ENCODE peak calls at places on chromosomes 5 and 9, in six cellular contexts. G, F, C, A, Z and R are unnamed samples.

GRCh38 chr5:78251663-78252284 is 42.7 kb downstream of the AP3B1 start:
- DNase-seq in G (no peak), F (no peak), C (no peak), A (no peak), Z (no peak), R (no peak)

GRCh38 chr9:122206118-122207046 is 22.4 kb downstream of the LHX6 start:
- DNase-seq in G (no peak), F (peak; percentile 55), C (no peak), A (peak; percentile 64), Z (peak; percentile 25), R (no peak)

GRCh38 chr9:94950040-94950732 is 223.7 kb downstream of the AOPEP start:
- DNase-seq in G (no peak), F (no peak), C (no peak), A (no peak), Z (peak; percentile 89), R (no peak)

GRCh38 chr9:22238809-22239684 is 207.6 kb upstream of the DMRTA1 start:
- DNase-seq in G (no peak), F (no peak), C (no peak), A (no peak), Z (no peak), R (no peak)

GRCh38 chr9:89596937-89597555 is 7.8 kb upstream of the GADD45G start:
- DNase-seq in G (no peak), F (no peak), C (no peak), A (no peak), Z (no peak), R (no peak)

GRCh38 chr5:61020415-61020814 is 75.4 kb downstream of the NDUFAF2 start:
- DNase-seq in G (no peak), F (no peak), C (no peak), A (no peak), Z (no peak), R (no peak)

GRCh38 chr9:2817987-2818386 is 25.9 kb downstream of the PUM3 start:
- DNase-seq in G (no peak), F (no peak), C (no peak), A (peak; percentile 86), Z (no peak), R (no peak)

GRCh38 chr5:180628211-180628610 is 21.2 kb downstream of the FLT4 start:
- DNase-seq in G (no peak), F (no peak), C (no peak), A (no peak), Z (no peak), R (no peak)

GRCh38 chr5:61496406-61497307 is 164.6 kb downstream of the ZSWIM6 start:
- DNase-seq in G (no peak), F (no peak), C (no peak), A (no peak), Z (no peak), R (no peak)

GRCh38 chr5:7015586-7016256 is 302.5 kb downstream of the TENT4A start:
- DNase-seq in G (no peak), F (no peak), C (no peak), A (no peak), Z (peak; percentile 7), R (no peak)
- TF ChIP-seq CTCF in G (no peak), F (no peak), C (no peak), A (no peak), Z (peak; percentile 31), R (no peak)

DNA sequence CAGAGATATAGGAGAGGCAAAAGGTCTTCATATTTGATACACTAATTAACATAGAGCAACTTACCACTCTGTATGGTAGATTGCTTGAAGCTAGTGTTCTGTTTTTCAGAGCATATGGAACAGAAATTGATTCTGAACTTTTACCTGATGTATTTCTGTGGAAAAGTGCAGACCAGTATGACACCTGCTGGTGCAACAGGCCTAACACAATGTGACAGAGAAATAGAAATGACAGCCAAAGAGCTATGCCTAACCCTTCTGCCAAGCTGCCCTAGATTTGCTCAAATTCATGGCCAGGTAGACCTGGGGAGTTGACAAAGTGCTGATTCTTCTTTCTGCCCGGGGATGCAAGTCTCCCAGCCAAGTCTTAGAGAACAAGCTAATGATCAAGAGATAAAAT is 65.4 kb upstream of the RNF180 start:
- DNase-seq in G (no peak), F (no peak), C (no peak), A (no peak), Z (no peak), R (no peak)
- TF ChIP-seq CTCF in G (no peak), F (no peak), C (no peak), A (no peak), Z (no peak), R (no peak)

GRCh38 chr9:6938447-6938846 is 180.7 kb downstream of the KDM4C start:
- DNase-seq in G (no peak), F (peak; percentile 93), C (no peak), A (peak; percentile 96), Z (no peak), R (no peak)

GRCh38 chr9:6942406-6942805 is 184.6 kb downstream of the KDM4C start:
- DNase-seq in G (no peak), F (no peak), C (no peak), A (no peak), Z (no peak), R (no peak)

GRCh38 chr9:6941527-6941926 is 183.8 kb downstream of the KDM4C start:
- DNase-seq in G (no peak), F (no peak), C (no peak), A (no peak), Z (no peak), R (no peak)

GRCh38 chr9:6938873-6939272 is 181.1 kb downstream of the KDM4C start:
- DNase-seq in G (no peak), F (peak; percentile 24), C (no peak), A (peak; percentile 32), Z (no peak), R (no peak)

DNA sequence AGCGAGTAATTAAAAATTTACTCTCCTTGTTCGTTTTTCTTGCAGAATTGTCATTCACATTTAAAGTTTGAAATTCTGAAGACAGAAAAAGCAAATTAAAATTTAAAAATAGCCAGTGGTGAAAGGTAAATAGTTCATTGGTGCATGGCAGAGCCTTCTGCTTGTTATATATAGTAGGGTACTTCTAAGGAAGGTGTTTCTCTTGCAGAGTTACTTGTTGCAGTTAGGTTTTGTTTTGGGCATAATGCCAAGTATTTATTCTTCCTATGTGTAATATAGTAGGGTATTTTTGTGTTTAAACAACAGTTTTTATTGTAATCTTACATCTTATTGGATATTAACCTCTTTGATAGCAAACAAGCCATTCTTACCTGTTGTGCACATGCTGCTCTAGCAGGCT is 179.4 kb downstream of the KDM4C start:
- DNase-seq in G (no peak), F (no peak), C (no peak), A (no peak), Z (no peak), R (no peak)
- TF ChIP-seq CTCF in G (no peak), F (no peak), C (no peak), A (no peak), Z (no peak), R (no peak)

GRCh38 chr9:15104826-15105420 is 194.7 kb upstream of the FREM1 start:
- DNase-seq in G (no peak), F (no peak), C (no peak), A (peak; percentile 2), Z (peak; percentile 12), R (peak; percentile 24)
- TF ChIP-seq CTCF in G (no peak), F (peak; percentile 82), C (peak; percentile 82), A (peak; percentile 80), Z (peak; percentile 68), R (peak; percentile 75)